ENCODE peak calls at places on chromosomes 13 and 19, in five cellular contexts. O is left lung, Q is cardiac fibroblast, L is fibroblast of mammary gland, G is epithelial cell of esophagus. K is an unnamed sample.

GRCh38 chr19:55563261-55563690 is 17.4 kb downstream of the ZNF579 start:
- DNase-seq in Q (no peak), L (no peak), G (no peak), O (no peak), K (peak)

GRCh38 chr13:23656637-23657036 is 86.4 kb downstream of the TNFRSF19 start:
- DNase-seq in Q (peak), G (no peak), L (peak), O (no peak), K (peak)

GRCh38 chr13:53272873-53273272 is 244.3 kb downstream of the OLFM4 start:
- DNase-seq in Q (no peak), L (no peak), O (no peak), G (no peak), K (no peak)

GRCh38 chr13:48531416-48532145 is 1.3 kb downstream of the RCBTB2 start:
- DNase-seq in O (no peak), G (peak), Q (no peak), L (no peak), K (no peak)

GRCh38 chr13:36712785-36713184 is 39.0 kb downstream of the SERTM1 start:
- DNase-seq in L (peak), Q (peak), O (no peak), G (peak), K (peak)

GRCh38 chr13:113934576-113934975 is 39.3 kb downstream of the C13orf46 start:
- DNase-seq in O (peak), G (no peak), Q (no peak), L (no peak), K (no peak)

GRCh38 chr13:73090116-73090811 is 31.5 kb downstream of the KLF5 start:
- DNase-seq in L (peak), O (peak), Q (peak), G (peak), K (peak)

GRCh38 chr19:37095859-37096258 is 17.6 kb downstream of the ZNF420 start:
- DNase-seq in G (no peak), Q (no peak), L (no peak), O (no peak), K (peak)

GRCh38 chr13:29707876-29708543 is 112.5 kb upstream of the SLC7A1 start:
- DNase-seq in Q (peak), G (peak), O (no peak), L (peak), K (peak)

GRCh38 chr19:14473915-14474578 is 1.1 kb downstream of the PTGER1 start:
- DNase-seq in O (no peak), L (no peak), G (peak), Q (no peak), K (no peak)

GRCh38 chr13:35940734-35941133 is 190.4 kb downstream of the DCLK1 start:
- DNase-seq in L (no peak), G (no peak), O (no peak), Q (no peak), K (no peak)

GRCh38 chr13:23453132-23453531 is 19.6 kb upstream of the SACS start:
- DNase-seq in O (no peak), Q (no peak), G (no peak), L (no peak), K (no peak)

GRCh38 chr19:39183100-39183499 is 13.7 kb upstream of the NCCRP1 start:
- DNase-seq in G (peak), O (no peak), L (peak), Q (no peak), K (no peak)

GRCh38 chr19:18878858-18879578 is 16.9 kb downstream of the CERS1 start:
- DNase-seq in G (no peak), O (no peak), Q (no peak), L (no peak), K (no peak)

GRCh38 chr13:60329221-60329983 is 67.6 kb upstream of the TDRD3 start:
- DNase-seq in L (peak), O (peak), G (peak), Q (peak), K (peak)

GRCh38 chr13:112885782-112886268 is 83.2 kb upstream of the MCF2L start:
- DNase-seq in G (peak), L (peak), O (peak), Q (peak), K (peak)

GRCh38 chr19:1057185-1057857 is 9.6 kb upstream of the ARHGAP45 start:
- DNase-seq in Q (peak), O (no peak), G (peak), L (peak), K (peak)

GRCh38 chr19:55809381-55810058 is 22.3 kb downstream of the NLRP11 start:
- DNase-seq in L (peak), G (peak), Q (peak), O (peak), K (peak)

GRCh38 chr13:28568286-28568685 is 73.4 kb upstream of the FLT1 start:
- DNase-seq in Q (peak), G (no peak), L (no peak), O (peak), K (peak)

GRCh38 chr13:89267734-89268133 is 1596.6 kb downstream of the SLITRK5 start:
- DNase-seq in L (no peak), G (peak), Q (no peak), O (no peak), K (no peak)

GRCh38 chr13:47036291-47037008 is 139.6 kb upstream of the HTR2A start:
- DNase-seq in O (no peak), L (no peak), G (no peak), Q (no peak), K (no peak)

GRCh38 chr13:60267498-60268202 is 103.9 kb upstream of the DIAPH3 start:
- DNase-seq in O (peak), Q (peak), L (no peak), G (peak), K (peak)

GRCh38 chr19:33413426-33413725 is 39.9 kb downstream of the CEBPG start:
- DNase-seq in O (no peak), G (no peak), L (no peak), Q (no peak), K (no peak)

GRCh38 chr13:85529216-85529590 is 270.0 kb downstream of the SLITRK6 start:
- DNase-seq in L (no peak), G (peak), O (no peak), Q (no peak), K (no peak)

GRCh38 chr13:32278456-32278855 is 36.7 kb downstream of the ZAR1L start:
- DNase-seq in L (peak), O (no peak), G (peak), Q (peak), K (no peak)

GRCh38 chr19:35903550-35904179 is 1.3 kb downstream of the HCST start:
- DNase-seq in O (peak), L (peak), Q (peak), G (peak), K (peak)

GRCh38 chr13:77619655-77620054 is 77.8 kb upstream of the SLAIN1 start:
- DNase-seq in Q (no peak), L (no peak), G (no peak), O (no peak), K (no peak)

GRCh38 chr13:27982361-27982760 is 6.1 kb downstream of the URAD start:
- DNase-seq in O (no peak), G (no peak), L (no peak), Q (no peak), K (no peak)

GRCh38 chr13:48813518-48813917 is 159.8 kb downstream of the CYSLTR2 start:
- DNase-seq in G (no peak), Q (no peak), L (no peak), O (no peak), K (no peak)

DNA sequence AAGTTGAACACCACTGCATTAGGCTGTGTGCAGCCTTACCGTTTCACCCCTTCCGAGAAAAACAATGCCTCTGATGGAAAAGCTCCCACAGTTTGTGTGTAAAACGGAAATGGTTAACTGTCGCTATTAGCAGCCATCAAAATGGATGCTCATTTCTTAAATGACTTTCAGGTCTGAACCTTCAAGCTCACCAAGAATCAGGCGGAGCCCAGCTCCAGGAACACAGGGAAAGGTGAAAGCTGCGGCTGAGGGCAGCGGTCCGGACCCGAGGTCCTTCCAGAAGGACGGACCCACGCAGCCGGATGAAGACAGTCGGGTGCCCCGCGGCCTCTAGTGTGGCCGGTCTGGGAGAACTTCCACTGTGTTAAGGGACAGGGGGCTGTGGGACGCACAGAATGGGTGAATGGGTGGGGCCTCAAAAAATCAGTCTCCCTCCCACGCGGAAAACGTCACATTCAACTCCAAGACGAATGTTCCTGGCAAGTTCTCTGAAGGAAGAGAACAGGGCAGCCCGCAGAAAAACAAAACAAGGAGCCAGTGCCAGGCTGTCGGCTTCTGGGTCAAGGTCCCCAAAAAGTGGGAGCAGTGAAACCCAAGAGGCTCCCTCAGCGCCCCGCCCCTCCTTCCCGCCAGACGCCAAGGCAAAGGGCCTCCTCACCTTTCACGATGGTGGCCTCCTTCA is 4.9 kb downstream of the IRS2 start:
- DNase-seq in L (peak), Q (no peak), O (no peak), G (no peak), K (no peak)
- H3K4me3 ChIP-seq in L (peak), Q (peak), O (peak), G (peak), K (peak)

GRCh38 chr13:43021926-43022670 is 1.3 kb upstream of the DNAJC15 start:
- DNase-seq in L (no peak), Q (no peak), O (no peak), G (no peak), K (peak)

GRCh38 chr13:43019811-43020210 is 3.6 kb upstream of the DNAJC15 start:
- DNase-seq in Q (no peak), L (no peak), O (no peak), G (no peak), K (no peak)

GRCh38 chr13:43026262-43026661 is 2.9 kb downstream of the DNAJC15 start:
- DNase-seq in L (peak), Q (peak), G (no peak), O (no peak), K (no peak)

GRCh38 chr13:43020794-43021193 is 2.6 kb upstream of the DNAJC15 start:
- DNase-seq in L (no peak), G (no peak), O (no peak), Q (no peak), K (no peak)

GRCh38 chr13:43023244-43023931 is at the start of gene DNAJC15:
- DNase-seq in G (peak), Q (peak), O (peak), L (peak), K (peak)
- TF ChIP-seq CTCF in G (no peak), Q (no peak), O (no peak), L (no peak), K (peak)

GRCh38 chr13:107866666-107867623 is 348.4 kb downstream of the LIG4 start:
- DNase-seq in G (no peak), L (peak), Q (peak), O (no peak), K (peak)

GRCh38 chr13:107865643-107866006 is 349.7 kb downstream of the LIG4 start:
- DNase-seq in O (no peak), G (no peak), L (no peak), Q (no peak), K (peak)

GRCh38 chr13:107864543-107865460 is 350.5 kb downstream of the LIG4 start:
- DNase-seq in G (peak), O (no peak), L (peak), Q (peak), K (peak)

GRCh38 chr13:107867701-107868661 is 347.4 kb downstream of the LIG4 start:
- DNase-seq in Q (peak), G (peak), O (no peak), L (peak), K (peak)

DNA sequence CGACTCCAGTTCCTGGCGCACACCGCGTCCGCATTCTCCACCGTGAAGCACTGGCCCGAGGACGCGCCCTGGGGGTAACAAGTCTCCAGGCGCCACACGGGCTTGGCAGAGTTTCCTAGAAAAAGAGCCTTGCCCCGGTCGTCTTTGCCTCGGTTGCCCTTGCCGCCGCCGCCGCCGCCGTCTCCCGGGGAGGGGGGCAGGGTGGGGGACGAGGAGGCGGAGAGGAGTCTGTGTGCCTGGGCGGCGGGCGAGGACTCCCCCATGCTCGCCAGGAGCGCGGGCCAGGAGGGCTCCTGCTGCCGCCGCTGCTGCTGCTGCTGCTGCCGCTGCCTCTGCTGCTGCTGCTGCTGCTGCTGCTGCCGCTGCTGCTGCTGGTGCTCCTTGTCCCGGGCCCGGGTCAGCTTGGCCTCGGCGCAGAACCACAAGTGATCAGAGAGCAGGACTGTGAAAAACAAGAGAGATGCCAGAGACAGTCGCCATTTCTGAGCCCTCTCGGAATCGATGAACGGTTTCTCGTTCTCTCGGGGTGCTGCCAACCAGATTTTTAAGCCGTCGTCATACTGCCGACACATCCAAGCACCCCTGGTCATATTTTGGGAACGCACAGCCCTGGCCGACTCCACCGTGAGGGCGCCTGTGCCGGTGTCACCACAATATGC is 349.2 kb downstream of the LIG4 start:
- DNase-seq in Q (peak), O (no peak), G (no peak), L (no peak), K (peak)
- H3K4me3 ChIP-seq in Q (peak), O (peak), G (no peak), L (peak), K (peak)

GRCh38 chr19:47797996-47798903 is 6.1 kb downstream of the TPRX1 start:
- DNase-seq in G (no peak), Q (no peak), O (no peak), L (no peak), K (no peak)

GRCh38 chr19:47790398-47790814 is 11.9 kb downstream of the SELENOW start:
- DNase-seq in Q (peak), G (peak), L (peak), O (peak), K (peak)

GRCh38 chr19:47792616-47793015 is 11.7 kb downstream of the TPRX1 start:
- DNase-seq in Q (no peak), L (no peak), G (no peak), O (no peak), K (no peak)

GRCh38 chr19:47796785-47797184 is 7.6 kb downstream of the TPRX1 start:
- DNase-seq in L (no peak), O (no peak), G (no peak), Q (no peak), K (no peak)

GRCh38 chr19:47794526-47794925 is 9.8 kb downstream of the TPRX1 start:
- DNase-seq in O (no peak), Q (no peak), G (no peak), L (no peak), K (no peak)
- TF ChIP-seq CTCF in O (no peak), Q (no peak), G (no peak), L (no peak), K (peak)

GRCh38 chr19:34841780-34842179 is 68.8 kb upstream of the ZNF599 start:
- DNase-seq in O (no peak), G (no peak), L (no peak), Q (no peak), K (no peak)

GRCh38 chr19:34838248-34838647 is 65.2 kb upstream of the ZNF599 start:
- DNase-seq in Q (peak), O (no peak), G (peak), L (no peak), K (peak)

GRCh38 chr19:34837262-34837661 is 64.2 kb upstream of the ZNF599 start:
- DNase-seq in O (no peak), G (no peak), Q (no peak), L (no peak), K (peak)

GRCh38 chr19:34835952-34836351 is 62.9 kb upstream of the ZNF599 start:
- DNase-seq in Q (no peak), O (no peak), G (no peak), L (no peak), K (no peak)

DNA sequence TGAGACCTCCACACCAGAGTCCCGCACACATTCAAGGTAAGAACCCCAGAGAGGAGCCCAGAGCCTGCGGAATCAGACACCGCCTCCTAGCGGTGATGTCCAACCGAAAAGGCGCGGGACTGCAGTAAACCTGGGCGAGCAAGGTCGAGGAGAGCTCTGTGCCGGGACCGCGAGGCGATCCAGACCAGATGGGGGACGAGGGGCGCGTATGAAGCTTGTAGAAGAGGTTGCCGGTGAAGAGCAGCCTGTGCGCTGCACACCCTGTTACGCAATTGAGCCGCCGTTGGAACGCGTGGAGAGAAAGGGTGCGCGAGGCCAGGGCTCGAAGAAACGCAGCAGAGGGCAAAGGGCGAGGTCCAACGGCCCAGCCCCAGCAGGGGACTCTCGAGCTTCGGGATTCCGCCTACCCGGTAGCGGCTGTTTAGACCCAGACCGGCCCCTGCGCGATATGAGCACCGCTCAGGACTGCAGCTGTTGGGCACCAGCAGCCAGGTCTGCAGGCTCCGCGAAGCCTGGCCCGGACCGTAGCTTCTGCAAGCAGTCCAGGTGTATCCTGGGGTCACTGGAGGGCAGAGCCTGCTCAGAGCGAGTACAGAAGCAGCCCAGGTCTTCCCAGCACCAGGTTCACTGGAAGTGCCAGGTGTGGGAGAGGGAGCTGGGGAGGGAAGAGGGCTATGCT is 65.9 kb upstream of the ZNF599 start:
- DNase-seq in O (no peak), Q (peak), G (peak), L (no peak), K (peak)
- H3K4me3 ChIP-seq in O (no peak), Q (no peak), G (no peak), L (no peak), K (no peak)

DNA sequence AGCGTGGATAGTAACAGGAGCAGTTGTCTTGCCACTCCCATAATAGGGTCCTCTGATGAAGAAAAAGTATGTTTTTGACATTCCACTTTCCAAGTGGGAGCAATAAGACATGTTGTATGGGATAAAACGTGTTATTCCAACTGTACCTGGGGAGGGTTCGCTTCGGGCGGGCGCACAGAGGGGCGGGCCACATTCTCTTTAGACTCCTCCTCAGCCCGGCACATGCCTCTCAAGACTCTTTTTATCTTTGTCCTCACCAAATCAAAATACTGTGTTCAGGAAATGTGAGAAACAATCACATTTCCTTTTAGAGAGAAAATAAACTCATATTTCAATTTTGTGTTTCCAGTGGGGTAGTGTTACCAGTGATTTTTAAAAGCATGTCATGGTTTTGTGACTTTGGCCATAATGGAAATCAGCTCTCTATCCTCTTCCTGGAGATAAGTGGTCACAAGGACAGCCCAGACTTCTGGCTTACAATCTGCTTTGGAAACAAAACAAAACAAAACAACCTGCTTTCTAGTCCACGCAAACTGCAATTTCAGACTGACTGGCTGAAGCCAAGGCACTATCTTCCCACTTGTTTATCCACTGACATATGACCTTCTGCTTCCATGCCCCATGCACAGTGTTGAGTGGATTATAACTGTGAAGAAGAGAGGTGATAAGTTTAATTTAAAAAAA is 276.1 kb downstream of the NALCN start:
- DNase-seq in L (no peak), O (no peak), G (no peak), Q (no peak), K (no peak)
- TF ChIP-seq CTCF in L (no peak), O (no peak), G (no peak), Q (no peak), K (no peak)

GRCh38 chr19:40512473-40513344 is 45.9 kb downstream of the SPTBN4 start:
- DNase-seq in L (no peak), Q (peak), O (no peak), G (peak), K (peak)
- H3K4me3 ChIP-seq in L (no peak), Q (no peak), O (no peak), G (no peak), K (no peak)

K was measured in fibroblast of pulmonary artery.